ENCODE peak calls at places on chromosomes 12 and 14, in four cellular contexts. N is AG04450, J is GM12865, Z is mucosa of descending colon. I is an unnamed sample.

GRCh38 chr12:92608418-92609091 is 94.2 kb upstream of the PLEKHG7 start:
- DNase-seq in N (no peak), J (peak), Z (peak), I (no peak)

GRCh38 chr12:32502693-32503510 is 103.5 kb downstream of the FGD4 start:
- DNase-seq in N (no peak), J (no peak), Z (no peak), I (peak)

GRCh38 chr12:95443458-95443857 is 30.5 kb upstream of the METAP2 start:
- DNase-seq in N (no peak), J (no peak), Z (no peak), I (no peak)

GRCh38 chr12:122738561-122738960 is 7.9 kb upstream of the HCAR1 start:
- DNase-seq in N (no peak), J (no peak), Z (no peak), I (no peak)

GRCh38 chr12:117209626-117210025 is 19.4 kb upstream of the FBXO21 start:
- DNase-seq in N (no peak), J (no peak), Z (no peak), I (no peak)

GRCh38 chr12:45034861-45035265 is 16.0 kb downstream of the DBX2 start:
- DNase-seq in N (no peak), J (no peak), Z (no peak), I (no peak)

GRCh38 chr14:45251912-45252311 is 1.1 kb downstream of the MIS18BP1 start:
- DNase-seq in N (no peak), J (peak), Z (peak), I (no peak)

GRCh38 chr12:111180830-111181726 is 187.8 kb downstream of the PHETA1 start:
- DNase-seq in N (no peak), J (no peak), Z (peak), I (no peak)

GRCh38 chr14:52706286-52706685 is 714 bp upstream of the PSMC6 start:
- DNase-seq in N (no peak), J (peak), Z (no peak), I (no peak)

GRCh38 chr14:24269368-24269767 is 2.0 kb downstream of the RABGGTA start:
- DNase-seq in N (no peak), J (no peak), Z (no peak), I (no peak)

DNA sequence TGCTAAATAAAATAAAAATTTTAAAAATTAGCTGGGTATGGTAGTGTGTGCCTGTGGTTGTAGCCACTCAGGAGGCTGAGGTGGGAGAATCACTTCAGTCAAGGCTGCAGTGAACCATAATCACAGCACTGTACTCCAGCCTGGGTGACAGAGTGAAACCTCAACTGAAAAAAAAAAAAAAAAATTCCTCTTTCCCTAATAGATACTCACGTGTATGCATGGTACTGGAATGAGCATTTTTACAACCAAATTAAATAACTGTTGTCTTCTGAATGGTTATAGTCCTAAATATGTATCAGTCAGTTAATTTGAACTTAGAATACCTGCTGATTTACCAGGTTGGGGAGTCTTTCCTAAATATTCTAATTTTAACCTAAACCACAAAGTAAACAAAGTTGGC is 98.3 kb upstream of the ATF1 start:
- DNase-seq in N (no peak), J (no peak), Z (no peak), I (no peak)
- TF ChIP-seq CTCF in N (no peak), J (no peak), Z (no peak), I (no peak)

DNA sequence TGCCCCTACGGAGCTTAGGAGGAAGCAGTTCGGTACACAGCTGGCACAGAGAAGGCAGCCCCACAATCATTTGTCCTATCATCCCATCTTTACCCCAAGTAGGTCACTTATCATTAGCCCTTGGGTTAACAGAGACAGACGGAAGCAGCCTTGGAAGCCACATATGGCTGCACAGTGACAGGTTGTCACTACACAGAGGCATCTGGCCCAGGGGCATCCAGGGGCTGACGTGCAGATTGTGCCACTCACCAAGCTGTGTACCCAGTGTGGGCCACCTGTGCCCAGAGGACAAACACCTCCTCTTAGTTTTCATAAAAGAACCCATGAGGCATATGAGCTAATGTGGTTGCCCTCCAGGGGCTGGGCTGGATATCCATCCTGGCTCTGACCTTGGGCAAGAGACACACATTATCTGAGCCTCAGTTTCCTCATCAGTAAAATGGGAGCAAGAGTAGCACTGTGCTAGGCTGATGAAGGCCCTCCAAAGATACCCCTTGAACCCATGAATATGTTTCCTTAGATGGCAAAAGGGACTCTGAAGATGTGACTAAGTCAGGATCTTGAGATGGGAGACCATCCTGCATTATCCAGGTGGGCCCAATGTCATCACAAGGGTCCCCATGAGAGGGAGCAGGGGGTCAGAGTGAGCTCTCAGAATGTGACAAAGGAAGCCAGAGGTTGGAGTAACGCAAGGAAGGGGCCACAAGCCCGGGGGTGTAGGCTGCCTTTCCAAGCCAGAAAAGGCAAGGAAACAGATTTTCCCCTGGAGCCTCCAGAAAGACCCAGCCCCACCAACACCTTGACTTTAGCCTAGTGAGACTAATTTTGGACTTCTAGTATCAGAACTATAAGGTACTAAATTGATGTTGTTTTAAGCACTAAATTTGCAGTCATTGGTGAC is 64.6 kb downstream of the C14orf132 start:
- DNase-seq in N (no peak), J (no peak), Z (no peak), I (no peak)
- H3K4me3 ChIP-seq in N (no peak), J (no peak), Z (no peak), I (no peak)

GRCh38 chr14:39417014-39417413 is 15.2 kb downstream of the FBXO33 start:
- DNase-seq in N (no peak), J (no peak), Z (no peak), I (no peak)
- TF ChIP-seq CTCF in N (peak), J (no peak), Z (no peak), I (peak)

DNA sequence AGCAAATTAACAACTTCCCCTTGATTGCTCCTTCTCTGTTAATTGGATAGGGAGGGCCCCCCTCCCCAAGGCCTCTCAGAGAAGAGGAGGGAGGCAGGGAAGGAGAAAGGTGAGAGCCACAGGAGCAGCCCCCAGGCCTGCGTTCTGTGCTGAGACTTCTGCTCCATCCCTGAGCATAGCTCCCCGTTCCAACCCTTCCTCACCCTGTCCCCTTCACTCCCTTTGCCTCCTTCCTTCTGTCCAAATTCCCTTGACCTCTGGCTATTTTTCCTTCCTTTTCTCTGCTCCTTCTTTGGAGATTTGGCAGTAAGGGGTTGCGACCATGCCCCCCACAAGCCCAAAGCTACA is 793 bp upstream of the ASIC1 start:
- DNase-seq in N (no peak), J (no peak), Z (no peak), I (no peak)
- H3K4me3 ChIP-seq in N (peak), J (no peak), Z (no peak), I (peak)

GRCh38 chr12:30002677-30003076 is 218.9 kb upstream of the TMTC1 start:
- DNase-seq in N (no peak), J (no peak), Z (no peak), I (no peak)
- TF ChIP-seq CTCF in N (no peak), J (no peak), Z (no peak), I (no peak)

GRCh38 chr14:100080206-100080605 is 15.0 kb downstream of the EVL start:
- DNase-seq in N (no peak), J (no peak), Z (no peak), I (no peak)
- H3K4me3 ChIP-seq in N (no peak), J (no peak), Z (no peak), I (no peak)

GRCh38 chr14:49768301-49769121 is 558 bp downstream of the KLHDC2 start:
- DNase-seq in N (no peak), J (peak), Z (peak), I (no peak)

GRCh38 chr14:49766839-49767238 is 1.1 kb upstream of the KLHDC2 start:
- DNase-seq in N (no peak), J (no peak), Z (peak), I (no peak)

GRCh38 chr14:49769581-49770211 is 1.7 kb downstream of the KLHDC2 start:
- DNase-seq in N (no peak), J (no peak), Z (peak), I (no peak)

GRCh38 chr14:49769171-49769570 is 1.2 kb downstream of the KLHDC2 start:
- DNase-seq in N (no peak), J (no peak), Z (peak), I (peak)

DNA sequence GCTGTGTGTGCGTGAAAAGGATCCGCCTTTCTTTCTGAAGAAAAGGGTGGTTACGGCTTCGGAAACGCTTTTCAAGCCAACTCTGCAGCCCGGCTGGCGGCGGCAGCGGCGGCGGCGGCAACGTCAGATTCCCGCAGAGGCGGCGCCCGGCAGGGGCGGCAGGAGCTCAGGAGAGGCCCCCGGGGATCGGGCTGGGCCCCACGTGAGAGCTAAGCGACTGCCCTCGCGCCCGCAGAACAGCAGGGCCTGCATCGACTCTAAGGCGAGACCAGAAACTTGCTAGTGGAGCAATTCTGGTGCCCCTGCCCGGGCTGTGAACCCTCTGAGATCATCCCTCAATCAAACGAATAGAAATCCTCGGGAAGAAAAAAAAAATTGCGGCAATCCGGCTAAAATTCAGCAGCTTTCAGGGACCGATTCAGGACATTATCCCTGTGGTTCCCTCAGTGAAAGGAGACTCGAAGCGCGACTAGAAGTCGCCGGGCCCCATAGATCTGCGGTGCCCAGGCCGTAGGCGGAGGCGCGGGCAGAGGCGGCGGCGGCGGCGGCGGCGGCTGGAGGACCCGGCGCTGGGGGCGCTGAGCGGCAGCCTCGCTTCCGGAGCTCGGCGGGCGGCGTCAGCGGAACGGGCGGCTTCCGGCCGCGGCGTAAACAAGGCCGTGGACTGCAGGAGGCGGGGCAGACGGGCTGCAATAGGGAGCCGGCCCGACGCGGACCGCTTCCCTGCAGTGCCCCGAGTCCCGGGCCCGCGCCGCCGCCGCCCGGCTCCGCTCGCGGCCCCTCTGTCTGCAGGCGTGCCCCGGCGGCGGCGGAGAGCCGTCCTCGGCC is at the start of gene KLHDC2:
- DNase-seq in N (peak), J (peak), Z (peak), I (peak)
- TF ChIP-seq CTCF in N (no peak), J (peak), Z (no peak), I (no peak)

GRCh38 chr12:71671816-71672215 is 7.7 kb downstream of the THAP2 start:
- DNase-seq in N (no peak), J (no peak), Z (no peak), I (no peak)
- H3K4me3 ChIP-seq in N (no peak), J (no peak), Z (no peak), I (no peak)

GRCh38 chr14:31371651-31372050 is 48.7 kb downstream of the HEATR5A start:
- DNase-seq in N (no peak), J (no peak), Z (no peak), I (no peak)
- TF ChIP-seq CTCF in N (no peak), J (no peak), Z (no peak), I (no peak)

DNA sequence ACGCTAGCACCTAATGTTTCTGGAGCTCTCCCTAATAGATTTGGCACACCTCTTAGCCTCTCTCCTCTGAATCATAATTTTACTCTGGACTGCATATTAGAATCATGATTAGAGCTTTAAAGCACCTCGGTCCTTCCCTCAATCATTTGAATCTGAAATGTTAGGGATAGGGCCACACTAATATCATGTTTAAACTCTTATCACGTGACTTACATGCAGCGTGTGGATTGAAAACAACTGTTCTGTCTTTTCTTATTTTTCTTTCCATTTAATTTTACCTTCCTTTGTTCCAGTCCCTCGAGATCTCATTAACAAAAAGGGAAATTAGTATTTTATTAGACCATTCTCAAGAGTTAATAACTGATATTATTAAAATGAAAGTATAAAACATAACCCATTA is 762.5 kb upstream of the FLRT2 start:
- DNase-seq in N (no peak), J (no peak), Z (no peak), I (no peak)
- H3K4me3 ChIP-seq in N (no peak), J (no peak), Z (no peak), I (no peak)

I was measured in BJ.